ENCODE peak calls at places on chromosomes 4 and X, in eight cellular contexts. X is sigmoid colon, U is cardiac muscle cell, W is adrenal gland, H is lung, P is transverse colon, K is IMR-90, M is body of pancreas. Q is an unnamed sample. For H3K4me1, the result is how much of the 10 kb centered on the place peaks cover.

GRCh38 chr4:129362685-129363274 is 266.8 kb downstream of the C4orf33 start:
- DNase-seq in U (peak), X (no peak), H (no peak), P (peak), K (peak), M (peak), W (peak), Q (no peak)

GRCh38 chr4:53777244-53777984 is 186.1 kb upstream of the LNX1 start:
- DNase-seq in W (no peak), M (peak), K (peak), X (no peak), U (no peak), P (no peak), H (no peak), Q (no peak)

GRCh38 chrX:96181571-96181970 is 503.1 kb upstream of the DIAPH2 start:
- DNase-seq in X (no peak), W (no peak), U (no peak), H (no peak), P (no peak), M (no peak), K (no peak), Q (no peak)

GRCh38 chr4:90074322-90074886 is 52.8 kb upstream of the CCSER1 start:
- DNase-seq in H (no peak), K (no peak), W (no peak), M (no peak), P (no peak), X (no peak), U (peak), Q (no peak)

GRCh38 chrX:41822917-41823316 is 98.9 kb downstream of the GPR82 start:
- DNase-seq in P (no peak), U (no peak), X (no peak), M (no peak), K (no peak), H (no peak), W (no peak), Q (no peak)

GRCh38 chrX:793216-793770 is 162.7 kb downstream of the SHOX start:
- DNase-seq in U (no peak), P (no peak), H (no peak), X (no peak), K (no peak), M (no peak), W (no peak), Q (no peak)

GRCh38 chr4:53116959-53117358 is 248.9 kb downstream of the SCFD2 start:
- DNase-seq in W (no peak), U (no peak), H (no peak), X (no peak), M (no peak), P (no peak), K (peak), Q (no peak)

GRCh38 chr4:75321484-75321883 is 192.7 kb downstream of the RCHY1 start:
- DNase-seq in H (no peak), U (no peak), M (no peak), W (no peak), K (no peak), X (no peak), P (no peak), Q (no peak)

GRCh38 chrX:6856471-6856870 is 291.0 kb upstream of the STS start:
- DNase-seq in P (no peak), M (no peak), X (no peak), W (no peak), K (no peak), H (no peak), U (no peak), Q (no peak)

GRCh38 chrX:24425806-24426205 is 39.3 kb upstream of the PDK3 start:
- DNase-seq in K (no peak), P (no peak), H (no peak), M (no peak), U (no peak), W (no peak), X (no peak), Q (no peak)

GRCh38 chr4:117610706-117611308 is 423.5 kb upstream of the NDST3 start:
- DNase-seq in K (no peak), P (no peak), W (no peak), X (no peak), M (no peak), H (no peak), U (no peak), Q (no peak)

GRCh38 chr4:184000457-184001395 is 95.6 kb downstream of the STOX2 start:
- DNase-seq in H (no peak), X (no peak), P (no peak), W (no peak), K (no peak), M (no peak), U (no peak), Q (no peak)

GRCh38 chr4:39609454-39609911 is 29.2 kb downstream of the SMIM14 start:
- DNase-seq in M (no peak), K (no peak), P (no peak), X (no peak), W (no peak), H (no peak), U (no peak), Q (no peak)

GRCh38 chr4:124833831-124834505 is 121.4 kb upstream of the ANKRD50 start:
- DNase-seq in U (no peak), M (no peak), X (no peak), H (no peak), W (no peak), P (no peak), K (no peak), Q (no peak)

GRCh38 chr4:70734168-70734954 is 12.6 kb downstream of the RUFY3 start:
- DNase-seq in P (peak), X (no peak), M (peak), W (no peak), K (peak), H (no peak), U (peak), Q (no peak)

GRCh38 chr4:25290490-25291067 is 22.0 kb upstream of the ZCCHC4 start:
- DNase-seq in K (no peak), U (peak), P (no peak), X (no peak), W (no peak), M (no peak), H (no peak), Q (no peak)

GRCh38 chrX:32155044-32155638 is 1056.2 kb downstream of the DMD start:
- DNase-seq in P (no peak), X (no peak), U (peak), W (no peak), H (no peak), M (no peak), K (no peak), Q (no peak)

GRCh38 chr4:81565137-81565870 is 93.6 kb upstream of the RASGEF1B start:
- DNase-seq in H (peak), P (peak), U (peak), K (no peak), W (peak), X (peak), M (peak), Q (peak)

GRCh38 chr4:16869594-16870245 is 28.7 kb downstream of the LDB2 start:
- DNase-seq in P (no peak), M (no peak), H (no peak), W (no peak), U (no peak), X (no peak), K (no peak), Q (no peak)

GRCh38 chrX:18424482-18425198 is 768 bp upstream of the CDKL5 start:
- DNase-seq in X (peak), U (peak), M (peak), W (peak), P (peak), K (peak), H (no peak), Q (no peak)

GRCh38 chrX:78452356-78452755 is 124.9 kb upstream of the CYSLTR1 start:
- DNase-seq in M (no peak), U (no peak), W (no peak), P (no peak), H (no peak), X (no peak), K (no peak), Q (no peak)

GRCh38 chr4:156830356-156830755 is 141.2 kb downstream of the PDGFC start:
- DNase-seq in M (no peak), H (no peak), K (peak), U (no peak), P (no peak), W (no peak), X (no peak), Q (no peak)

GRCh38 chrX:12080265-12080664 is 58.0 kb upstream of the FRMPD4 start:
- DNase-seq in X (no peak), W (no peak), K (peak), M (peak), U (peak), P (no peak), H (no peak), Q (no peak)

GRCh38 chr4:153488006-153488718 is 22.0 kb downstream of the TMEM131L start:
- DNase-seq in U (no peak), K (peak), H (peak), P (peak), M (no peak), W (no peak), X (no peak), Q (no peak)

GRCh38 chr4:73836373-73837269 is at the start of gene CXCL6:
- DNase-seq in H (no peak), M (no peak), U (peak), X (peak), P (peak), W (no peak), K (no peak), Q (no peak)

GRCh38 chr4:134677209-134677814 is 475.7 kb upstream of the PABPC4L start:
- DNase-seq in M (no peak), U (no peak), W (no peak), K (no peak), P (no peak), H (no peak), X (no peak), Q (no peak)

GRCh38 chr4:153684182-153685073 is at the start of gene TLR2:
- DNase-seq in K (no peak), P (peak), X (peak), M (peak), W (peak), H (peak), U (peak), Q (peak)

GRCh38 chrX:45710081-45710801 is 509.6 kb upstream of the DIPK2B start:
- DNase-seq in K (peak), M (no peak), H (no peak), W (no peak), P (no peak), X (no peak), U (no peak), Q (no peak)

GRCh38 chrX:46758956-46759644 is at the start of gene SLC9A7:
- DNase-seq in M (peak), W (peak), K (peak), U (peak), X (peak), P (peak), H (peak), Q (peak)

GRCh38 chr4:91228659-91229058 is 1075.1 kb upstream of the GRID2 start:
- DNase-seq in H (no peak), K (no peak), X (no peak), P (no peak), M (no peak), U (no peak), W (no peak), Q (no peak)

GRCh38 chr4:127479031-127479622 is 153.6 kb upstream of the INTU start:
- DNase-seq in K (peak), H (no peak), U (peak), M (no peak), W (no peak), P (no peak), X (no peak), Q (no peak)

GRCh38 chr4:102612824-102613366 is 111.7 kb downstream of the NFKB1 start:
- DNase-seq in P (no peak), H (no peak), X (no peak), W (no peak), U (no peak), M (no peak), K (no peak), Q (no peak)

GRCh38 chr4:39706334-39706733 is 8.4 kb downstream of the UBE2K start:
- DNase-seq in H (no peak), W (peak), X (peak), M (peak), U (no peak), P (peak), K (peak), Q (peak)

GRCh38 chrX:16695079-16695676 is 17.3 kb downstream of the CTPS2 start:
- DNase-seq in U (peak), X (no peak), M (peak), H (peak), K (peak), W (peak), P (peak), Q (peak)

GRCh38 chr4:77154761-77155499 is 2.1 kb upstream of the CCNG2 start:
- DNase-seq in M (no peak), W (no peak), U (no peak), K (no peak), H (no peak), P (no peak), X (no peak), Q (no peak)

DNA sequence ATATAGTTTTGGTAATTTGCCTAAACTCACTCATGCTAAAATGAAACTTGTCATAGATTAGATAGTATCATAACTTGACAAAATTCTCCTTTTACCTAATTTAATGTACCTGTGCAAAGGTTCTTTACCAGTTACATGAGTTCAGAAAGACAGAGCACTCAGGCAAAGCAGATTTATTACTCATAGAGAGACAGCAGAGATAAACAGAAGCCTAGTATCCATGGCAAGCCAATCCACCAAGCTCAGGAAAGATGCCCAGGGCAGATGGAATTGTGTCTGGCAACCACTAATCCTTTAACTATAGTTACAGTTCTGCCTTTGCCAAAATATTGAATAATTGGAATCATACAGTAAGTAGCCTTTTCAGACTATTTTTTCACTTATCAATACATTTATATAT is 826.3 kb downstream of the TECRL start:
- DNase-seq in P (no peak), H (no peak), M (no peak), K (no peak), U (no peak), W (no peak), X (no peak), Q (no peak)
- TF ChIP-seq CTCF in P (no peak), H (no peak), M (no peak), K (no peak), U (no peak), W (no peak), X (no peak), Q (no peak)

GRCh38 chr4:160848901-160849735 is 1314.7 kb downstream of the FSTL5 start:
- DNase-seq in U (peak), M (no peak), H (no peak), W (no peak), K (no peak), P (no peak), X (no peak), Q (no peak)
- H3K4me1 ChIP-seq in U (under half), M (under half), H (under half), W (under half), K (under half), P (under half), X (under half), Q (under half)

DNA sequence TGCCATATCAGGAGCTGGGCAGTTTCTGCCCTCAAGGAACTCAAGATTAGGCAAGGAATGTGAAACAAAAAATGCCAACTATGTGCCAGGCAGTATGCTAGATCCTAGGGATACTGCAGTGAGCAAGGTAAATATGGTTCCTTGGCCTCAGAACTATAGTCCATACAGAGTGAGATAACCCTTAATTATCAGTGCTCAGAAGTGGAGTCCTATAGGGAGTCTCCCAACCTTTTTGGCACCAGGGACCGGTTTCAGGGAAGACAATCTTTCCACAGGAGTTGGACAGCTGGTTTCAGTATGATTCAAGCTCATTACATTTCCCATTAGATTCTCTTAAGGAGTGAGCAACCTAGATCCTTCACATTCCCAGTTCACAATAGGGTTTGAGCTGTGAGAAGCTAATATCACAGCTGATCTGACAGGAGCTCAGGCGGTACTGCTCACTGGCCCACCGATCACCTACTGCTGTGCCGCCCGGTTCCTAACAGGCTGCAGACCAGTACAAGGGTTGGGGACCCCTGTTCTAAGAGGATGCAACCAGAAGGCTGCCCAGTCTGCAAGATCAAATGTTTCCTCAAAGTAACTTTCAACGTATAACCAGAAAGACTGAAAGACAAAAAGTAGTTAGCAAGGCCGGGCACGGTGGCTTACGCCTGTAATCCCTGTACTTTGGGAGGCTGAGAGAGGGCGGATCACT is 1.7 kb upstream of the SRP72 start:
- DNase-seq in W (no peak), P (no peak), M (no peak), H (no peak), U (no peak), X (no peak), K (peak), Q (no peak)
- H3K27ac ChIP-seq in W (no peak), P (no peak), M (no peak), H (peak), U (no peak), X (peak), K (peak), Q (no peak)

GRCh38 chr4:106430797-106431196 is 62.2 kb upstream of the GIMD1 start:
- DNase-seq in W (no peak), M (no peak), K (no peak), X (no peak), H (no peak), U (no peak), P (no peak), Q (no peak)
- TF ChIP-seq CTCF in W (no peak), M (no peak), K (no peak), X (no peak), H (no peak), U (no peak), P (no peak), Q (no peak)